ENCODE peak calls at places on chromosomes 5 and 9, in ten cellular contexts. One of them, this sample, is unnamed.

GRCh38 chr9:6926436-6926835 is 168.7 kb downstream of the KDM4C start:
- DNase-seq in Daoy: no peak
- DNase-seq in C1 segment of cervical spinal cord: no peak
- DNase-seq in RWPE2: no peak
- DNase-seq in heart right ventricle: no peak
- DNase-seq in cortex of kidney: no peak
- DNase-seq in GM18507: no peak
- DNase-seq in dorsolateral prefrontal cortex: no peak
- DNase-seq in AG08395: no peak
- DNase-seq in right atrium auricular region: no peak
- DNase-seq in this sample: peak

GRCh38 chr9:94984891-94985476 is 258.5 kb downstream of the AOPEP start:
- DNase-seq in Daoy: no peak
- DNase-seq in C1 segment of cervical spinal cord: no peak
- DNase-seq in RWPE2: no peak
- DNase-seq in heart right ventricle: no peak
- DNase-seq in cortex of kidney: no peak
- DNase-seq in GM18507: no peak
- DNase-seq in dorsolateral prefrontal cortex: no peak
- DNase-seq in AG08395: no peak
- DNase-seq in right atrium auricular region: no peak
- DNase-seq in this sample: no peak

GRCh38 chr9:3736186-3736585 is 210.4 kb upstream of the RFX3 start:
- DNase-seq in Daoy: no peak
- DNase-seq in C1 segment of cervical spinal cord: no peak
- DNase-seq in RWPE2: no peak
- DNase-seq in heart right ventricle: no peak
- DNase-seq in cortex of kidney: no peak
- DNase-seq in GM18507: no peak
- DNase-seq in dorsolateral prefrontal cortex: no peak
- DNase-seq in AG08395: no peak
- DNase-seq in right atrium auricular region: no peak
- DNase-seq in this sample: peak

GRCh38 chr5:34552129-34552528 is 104.0 kb upstream of the RAI14 start:
- DNase-seq in Daoy: no peak
- DNase-seq in C1 segment of cervical spinal cord: no peak
- DNase-seq in RWPE2: no peak
- DNase-seq in heart right ventricle: peak
- DNase-seq in cortex of kidney: no peak
- DNase-seq in GM18507: no peak
- DNase-seq in dorsolateral prefrontal cortex: peak
- DNase-seq in AG08395: peak
- DNase-seq in right atrium auricular region: no peak
- DNase-seq in this sample: peak

GRCh38 chr5:179765400-179765799 is 28.4 kb upstream of the LTC4S start:
- DNase-seq in Daoy: peak
- DNase-seq in C1 segment of cervical spinal cord: no peak
- DNase-seq in RWPE2: no peak
- DNase-seq in heart right ventricle: peak
- DNase-seq in cortex of kidney: no peak
- DNase-seq in GM18507: no peak
- DNase-seq in dorsolateral prefrontal cortex: no peak
- DNase-seq in AG08395: peak
- DNase-seq in right atrium auricular region: peak
- DNase-seq in this sample: no peak

GRCh38 chr5:137515238-137515637 is 16.1 kb upstream of the SPOCK1 start:
- DNase-seq in Daoy: no peak
- DNase-seq in C1 segment of cervical spinal cord: no peak
- DNase-seq in RWPE2: no peak
- DNase-seq in heart right ventricle: no peak
- DNase-seq in cortex of kidney: no peak
- DNase-seq in GM18507: no peak
- DNase-seq in dorsolateral prefrontal cortex: no peak
- DNase-seq in AG08395: no peak
- DNase-seq in right atrium auricular region: no peak
- DNase-seq in this sample: no peak

GRCh38 chr9:126399251-126399650 is 72.6 kb downstream of the MVB12B start:
- DNase-seq in Daoy: peak
- DNase-seq in C1 segment of cervical spinal cord: no peak
- DNase-seq in RWPE2: no peak
- DNase-seq in heart right ventricle: no peak
- DNase-seq in cortex of kidney: no peak
- DNase-seq in GM18507: no peak
- DNase-seq in dorsolateral prefrontal cortex: peak
- DNase-seq in AG08395: peak
- DNase-seq in right atrium auricular region: no peak
- DNase-seq in this sample: no peak

GRCh38 chr5:154806176-154806575 is 44.2 kb downstream of the FAXDC2 start:
- DNase-seq in Daoy: no peak
- DNase-seq in C1 segment of cervical spinal cord: no peak
- DNase-seq in RWPE2: no peak
- DNase-seq in heart right ventricle: no peak
- DNase-seq in cortex of kidney: no peak
- DNase-seq in GM18507: no peak
- DNase-seq in dorsolateral prefrontal cortex: no peak
- DNase-seq in AG08395: no peak
- DNase-seq in right atrium auricular region: no peak
- DNase-seq in this sample: no peak

GRCh38 chr5:16733597-16733996 is 116.8 kb upstream of the RETREG1 start:
- DNase-seq in Daoy: no peak
- DNase-seq in C1 segment of cervical spinal cord: peak
- DNase-seq in RWPE2: no peak
- DNase-seq in heart right ventricle: no peak
- DNase-seq in cortex of kidney: no peak
- DNase-seq in GM18507: no peak
- DNase-seq in dorsolateral prefrontal cortex: no peak
- DNase-seq in AG08395: no peak
- DNase-seq in right atrium auricular region: no peak
- DNase-seq in this sample: no peak

GRCh38 chr5:121688126-121688525 is 163.6 kb upstream of the FTMT start:
- DNase-seq in Daoy: no peak
- DNase-seq in C1 segment of cervical spinal cord: no peak
- DNase-seq in RWPE2: no peak
- DNase-seq in heart right ventricle: no peak
- DNase-seq in cortex of kidney: no peak
- DNase-seq in GM18507: no peak
- DNase-seq in dorsolateral prefrontal cortex: no peak
- DNase-seq in AG08395: no peak
- DNase-seq in right atrium auricular region: no peak
- DNase-seq in this sample: no peak

GRCh38 chr9:14317667-14318255 is 3.8 kb upstream of the NFIB start:
- DNase-seq in Daoy: no peak
- DNase-seq in C1 segment of cervical spinal cord: no peak
- DNase-seq in RWPE2: no peak
- DNase-seq in heart right ventricle: no peak
- DNase-seq in cortex of kidney: no peak
- DNase-seq in GM18507: no peak
- DNase-seq in dorsolateral prefrontal cortex: no peak
- DNase-seq in AG08395: no peak
- DNase-seq in right atrium auricular region: no peak
- DNase-seq in this sample: no peak

GRCh38 chr9:97301974-97302373 is 5.5 kb upstream of the CCDC180 start:
- DNase-seq in Daoy: no peak
- DNase-seq in C1 segment of cervical spinal cord: no peak
- DNase-seq in RWPE2: no peak
- DNase-seq in heart right ventricle: no peak
- DNase-seq in cortex of kidney: no peak
- DNase-seq in GM18507: no peak
- DNase-seq in dorsolateral prefrontal cortex: no peak
- DNase-seq in AG08395: no peak
- DNase-seq in right atrium auricular region: no peak
- DNase-seq in this sample: no peak

GRCh38 chr9:73080110-73080683 is 71.5 kb upstream of the ANXA1 start:
- DNase-seq in Daoy: peak
- DNase-seq in C1 segment of cervical spinal cord: no peak
- DNase-seq in RWPE2: no peak
- DNase-seq in heart right ventricle: no peak
- DNase-seq in cortex of kidney: no peak
- DNase-seq in GM18507: no peak
- DNase-seq in dorsolateral prefrontal cortex: no peak
- DNase-seq in AG08395: no peak
- DNase-seq in right atrium auricular region: no peak
- DNase-seq in this sample: no peak

GRCh38 chr9:14902561-14902960 is 7.7 kb downstream of the FREM1 start:
- DNase-seq in Daoy: no peak
- DNase-seq in C1 segment of cervical spinal cord: no peak
- DNase-seq in RWPE2: no peak
- DNase-seq in heart right ventricle: no peak
- DNase-seq in cortex of kidney: no peak
- DNase-seq in GM18507: no peak
- DNase-seq in dorsolateral prefrontal cortex: no peak
- DNase-seq in AG08395: no peak
- DNase-seq in right atrium auricular region: no peak
- DNase-seq in this sample: no peak

GRCh38 chr5:126422994-126423788 is at the start of gene GRAMD2B:
- DNase-seq in Daoy: peak
- DNase-seq in C1 segment of cervical spinal cord: peak
- DNase-seq in RWPE2: peak
- DNase-seq in heart right ventricle: peak
- DNase-seq in cortex of kidney: no peak
- DNase-seq in GM18507: peak
- DNase-seq in dorsolateral prefrontal cortex: peak
- DNase-seq in AG08395: peak
- DNase-seq in right atrium auricular region: peak
- DNase-seq in this sample: peak

GRCh38 chr5:168308976-168309598 is 17.6 kb downstream of the WWC1 start:
- DNase-seq in Daoy: no peak
- DNase-seq in C1 segment of cervical spinal cord: no peak
- DNase-seq in RWPE2: no peak
- DNase-seq in heart right ventricle: no peak
- DNase-seq in cortex of kidney: no peak
- DNase-seq in GM18507: no peak
- DNase-seq in dorsolateral prefrontal cortex: no peak
- DNase-seq in AG08395: no peak
- DNase-seq in right atrium auricular region: no peak
- DNase-seq in this sample: no peak

GRCh38 chr5:179793470-179794139 is at the start of gene LTC4S:
- DNase-seq in Daoy: peak
- DNase-seq in C1 segment of cervical spinal cord: peak
- DNase-seq in RWPE2: peak
- DNase-seq in heart right ventricle: peak
- DNase-seq in cortex of kidney: no peak
- DNase-seq in GM18507: no peak
- DNase-seq in dorsolateral prefrontal cortex: peak
- DNase-seq in AG08395: peak
- DNase-seq in right atrium auricular region: peak
- DNase-seq in this sample: peak

GRCh38 chr9:79989079-79989478 is 417.3 kb downstream of the TLE4 start:
- DNase-seq in Daoy: no peak
- DNase-seq in C1 segment of cervical spinal cord: no peak
- DNase-seq in RWPE2: no peak
- DNase-seq in heart right ventricle: no peak
- DNase-seq in cortex of kidney: no peak
- DNase-seq in GM18507: no peak
- DNase-seq in dorsolateral prefrontal cortex: no peak
- DNase-seq in AG08395: no peak
- DNase-seq in right atrium auricular region: no peak
- DNase-seq in this sample: no peak

GRCh38 chr5:78731884-78732283 is 83.3 kb upstream of the LHFPL2 start:
- DNase-seq in Daoy: no peak
- DNase-seq in C1 segment of cervical spinal cord: no peak
- DNase-seq in RWPE2: no peak
- DNase-seq in heart right ventricle: no peak
- DNase-seq in cortex of kidney: no peak
- DNase-seq in GM18507: no peak
- DNase-seq in dorsolateral prefrontal cortex: no peak
- DNase-seq in AG08395: peak
- DNase-seq in right atrium auricular region: no peak
- DNase-seq in this sample: no peak

GRCh38 chr5:40394715-40395114 is 285.0 kb upstream of the PTGER4 start:
- DNase-seq in Daoy: no peak
- DNase-seq in C1 segment of cervical spinal cord: no peak
- DNase-seq in RWPE2: no peak
- DNase-seq in heart right ventricle: no peak
- DNase-seq in cortex of kidney: no peak
- DNase-seq in GM18507: no peak
- DNase-seq in dorsolateral prefrontal cortex: no peak
- DNase-seq in AG08395: no peak
- DNase-seq in right atrium auricular region: no peak
- DNase-seq in this sample: no peak

GRCh38 chr5:173941758-173942401 is 47.1 kb upstream of the C5orf47 start:
- DNase-seq in Daoy: no peak
- DNase-seq in C1 segment of cervical spinal cord: no peak
- DNase-seq in RWPE2: no peak
- DNase-seq in heart right ventricle: no peak
- DNase-seq in cortex of kidney: no peak
- DNase-seq in GM18507: no peak
- DNase-seq in dorsolateral prefrontal cortex: no peak
- DNase-seq in AG08395: no peak
- DNase-seq in right atrium auricular region: no peak
- DNase-seq in this sample: no peak

GRCh38 chr5:67752357-67752708 is 463.2 kb upstream of the PIK3R1 start:
- DNase-seq in Daoy: no peak
- DNase-seq in C1 segment of cervical spinal cord: no peak
- DNase-seq in RWPE2: no peak
- DNase-seq in heart right ventricle: no peak
- DNase-seq in cortex of kidney: no peak
- DNase-seq in GM18507: no peak
- DNase-seq in dorsolateral prefrontal cortex: no peak
- DNase-seq in AG08395: no peak
- DNase-seq in right atrium auricular region: no peak
- DNase-seq in this sample: no peak

GRCh38 chr5:54595724-54596123 is 78.2 kb downstream of the SNX18 start:
- DNase-seq in Daoy: no peak
- DNase-seq in C1 segment of cervical spinal cord: no peak
- DNase-seq in RWPE2: no peak
- DNase-seq in heart right ventricle: no peak
- DNase-seq in cortex of kidney: no peak
- DNase-seq in GM18507: no peak
- DNase-seq in dorsolateral prefrontal cortex: no peak
- DNase-seq in AG08395: peak
- DNase-seq in right atrium auricular region: no peak
- DNase-seq in this sample: no peak

GRCh38 chr9:8172000-8172399 is 372.4 kb upstream of the DMAC1 start:
- DNase-seq in Daoy: no peak
- DNase-seq in C1 segment of cervical spinal cord: no peak
- DNase-seq in RWPE2: no peak
- DNase-seq in heart right ventricle: no peak
- DNase-seq in cortex of kidney: no peak
- DNase-seq in GM18507: no peak
- DNase-seq in dorsolateral prefrontal cortex: no peak
- DNase-seq in AG08395: no peak
- DNase-seq in right atrium auricular region: no peak
- DNase-seq in this sample: no peak

GRCh38 chr9:7613931-7614330 is 185.6 kb downstream of the DMAC1 start:
- DNase-seq in Daoy: no peak
- DNase-seq in C1 segment of cervical spinal cord: no peak
- DNase-seq in RWPE2: no peak
- DNase-seq in heart right ventricle: no peak
- DNase-seq in cortex of kidney: no peak
- DNase-seq in GM18507: no peak
- DNase-seq in dorsolateral prefrontal cortex: no peak
- DNase-seq in AG08395: no peak
- DNase-seq in right atrium auricular region: no peak
- DNase-seq in this sample: no peak

GRCh38 chr9:130128782-130129424 is 43.3 kb upstream of the NCS1 start:
- DNase-seq in Daoy: peak
- DNase-seq in C1 segment of cervical spinal cord: peak
- DNase-seq in RWPE2: no peak
- DNase-seq in heart right ventricle: peak
- DNase-seq in cortex of kidney: no peak
- DNase-seq in GM18507: peak
- DNase-seq in dorsolateral prefrontal cortex: peak
- DNase-seq in AG08395: peak
- DNase-seq in right atrium auricular region: peak
- DNase-seq in this sample: peak

GRCh38 chr5:153753645-153754432 is 263.4 kb downstream of the GRIA1 start:
- DNase-seq in Daoy: no peak
- DNase-seq in C1 segment of cervical spinal cord: no peak
- DNase-seq in RWPE2: no peak
- DNase-seq in heart right ventricle: no peak
- DNase-seq in cortex of kidney: no peak
- DNase-seq in GM18507: no peak
- DNase-seq in dorsolateral prefrontal cortex: no peak
- DNase-seq in AG08395: no peak
- DNase-seq in right atrium auricular region: no peak
- DNase-seq in this sample: no peak

GRCh38 chr9:36398745-36399144 is 1.3 kb downstream of the RNF38 start:
- DNase-seq in Daoy: peak
- DNase-seq in C1 segment of cervical spinal cord: no peak
- DNase-seq in RWPE2: no peak
- DNase-seq in heart right ventricle: no peak
- DNase-seq in cortex of kidney: no peak
- DNase-seq in GM18507: no peak
- DNase-seq in dorsolateral prefrontal cortex: no peak
- DNase-seq in AG08395: peak
- DNase-seq in right atrium auricular region: no peak
- DNase-seq in this sample: no peak